ENCODE peak calls at places on chromosomes 2 and 18, in four cellular contexts. C is OCI-LY7, O is neuronal stem cell, X is A673. P is an unnamed sample.

GRCh38 chr2:193963472-193964119 is 1693.4 kb upstream of the SLC39A10 start:
- DNase-seq in X (peak; percentile 78), O (no peak), C (peak; percentile 13), P (peak; percentile 1)

GRCh38 chr2:225534697-225535096 is 135.2 kb downstream of the NYAP2 start:
- DNase-seq in C (no peak), O (no peak), X (no peak), P (no peak)

GRCh38 chr2:199696048-199696447 is 154.9 kb downstream of the FTCDNL1 start:
- DNase-seq in C (no peak), X (no peak), O (no peak), P (no peak)

GRCh38 chr2:72141881-72142742 is 5.5 kb downstream of the CYP26B1 start:
- DNase-seq in O (no peak), X (no peak), C (no peak), P (no peak)

GRCh38 chr2:22281033-22281432 is 1103.9 kb upstream of the KLHL29 start:
- DNase-seq in O (no peak), X (no peak), C (no peak), P (peak; percentile 1)

GRCh38 chr18:63505566-63506335 is 29.0 kb downstream of the SERPINB5 start:
- DNase-seq in C (peak; percentile 15), X (peak; percentile 79), O (peak; percentile 30), P (peak; percentile 52)

GRCh38 chr2:64609229-64609994 is 44.3 kb downstream of the SERTAD2 start:
- DNase-seq in C (peak; percentile 66), X (peak; percentile 46), O (no peak), P (peak; percentile 58)

GRCh38 chr2:25720575-25720974 is 47.2 kb upstream of the DTNB start:
- DNase-seq in O (no peak), X (no peak), C (no peak), P (no peak)

GRCh38 chr2:196184919-196185318 is 13.5 kb upstream of the STK17B start:
- DNase-seq in C (no peak), O (no peak), X (no peak), P (no peak)

GRCh38 chr2:8677646-8678592 is 3.9 kb upstream of the ID2 start:
- DNase-seq in O (peak; percentile 58), X (peak; percentile 86), C (peak; percentile 41), P (peak; percentile 52)

GRCh38 chr2:200786826-200787225 is 24.9 kb upstream of the BZW1 start:
- DNase-seq in O (no peak), C (no peak), X (no peak), P (no peak)

GRCh38 chr2:218259099-218259921 is 1.5 kb upstream of the GPBAR1 start:
- DNase-seq in O (no peak), X (no peak), C (no peak), P (no peak)

GRCh38 chr2:193837368-193837767 is 1642.6 kb upstream of the TMEFF2 start:
- DNase-seq in C (no peak), X (no peak), O (no peak), P (no peak)

GRCh38 chr2:106189764-106190468 is 4.2 kb downstream of the UXS1 start:
- DNase-seq in C (no peak), O (no peak), X (no peak), P (no peak)

GRCh38 chr18:36903215-36903928 is 74.4 kb downstream of the KIAA1328 start:
- DNase-seq in C (no peak), X (no peak), O (no peak), P (no peak)

GRCh38 chr2:217520361-217521010 is 482.3 kb downstream of the TNS1 start:
- DNase-seq in O (no peak), X (no peak), C (no peak), P (no peak)

GRCh38 chr2:33272001-33272400 is 204.4 kb upstream of the RASGRP3 start:
- DNase-seq in X (no peak), O (no peak), C (peak; percentile 89), P (no peak)

GRCh38 chr2:225737556-225737955 is 338.0 kb downstream of the NYAP2 start:
- DNase-seq in X (peak; percentile 79), O (no peak), C (no peak), P (no peak)

GRCh38 chr18:2780750-2781149 is 66.1 kb upstream of the EMILIN2 start:
- DNase-seq in O (no peak), C (no peak), X (no peak), P (no peak)

GRCh38 chr2:12797815-12798214 is 81.1 kb downstream of the TRIB2 start:
- DNase-seq in O (no peak), C (no peak), X (peak; percentile 83), P (no peak)

GRCh38 chr18:54444309-54444914 is 86.7 kb downstream of the C18orf54 start:
- DNase-seq in X (peak; percentile 75), C (peak; percentile 40), O (peak; percentile 71), P (peak; percentile 45)

GRCh38 chr2:31383471-31384153 is 30.9 kb downstream of the XDH start:
- DNase-seq in O (no peak), C (no peak), X (no peak), P (no peak)

GRCh38 chr2:86521922-86522321 is 41.3 kb downstream of the CHMP3 start:
- DNase-seq in X (no peak), C (no peak), O (no peak), P (no peak)

GRCh38 chr2:237309011-237309410 is 105.0 kb downstream of the COL6A3 start:
- DNase-seq in C (no peak), X (no peak), O (no peak), P (no peak)

GRCh38 chr18:9068346-9068745 is 34.2 kb upstream of the NDUFV2 start:
- DNase-seq in O (no peak), C (no peak), X (no peak), P (peak; percentile 43)
- H3K4me1 ChIP-seq in O (no peaks in the 10 kb centered on the region), C (peaks cover 74% of the 10 kb centered on the region), X (no peaks in the 10 kb centered on the region), P (no peaks in the 10 kb centered on the region)

DNA sequence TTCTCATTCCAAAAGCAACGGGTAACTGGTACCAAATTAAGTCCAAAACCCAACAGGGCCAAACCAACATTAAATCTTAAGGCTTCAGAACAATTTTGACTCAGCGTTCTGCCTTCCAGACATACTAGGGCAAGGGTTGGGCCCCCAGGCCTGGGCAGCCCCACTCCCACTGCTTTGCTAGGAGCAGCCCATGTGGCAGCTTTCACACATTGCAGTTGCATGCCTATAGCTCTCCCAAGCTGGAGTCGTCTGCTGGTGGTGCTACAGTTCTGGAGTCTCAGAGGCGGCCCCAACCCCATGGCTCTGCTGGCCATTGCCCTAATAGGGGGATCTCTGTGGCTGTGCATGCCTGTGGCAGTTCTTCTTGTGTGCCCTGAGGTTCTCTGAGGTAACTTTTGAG is 37.6 kb upstream of the CD226 start:
- DNase-seq in O (no peak), X (no peak), C (no peak), P (no peak)
- H3K9me3 ChIP-seq in O (no peaks in the 10 kb centered on the region), X (peaks cover 7% of the 10 kb centered on the region), C (no peaks in the 10 kb centered on the region), P (no peaks in the 10 kb centered on the region)

GRCh38 chr2:36361396-36361795 is 5.8 kb downstream of the CRIM1 start:
- DNase-seq in O (no peak), C (no peak), X (no peak), P (no peak)

GRCh38 chr2:36360834-36361233 is 5.3 kb downstream of the CRIM1 start:
- DNase-seq in C (no peak), O (no peak), X (no peak), P (peak; percentile 25)

GRCh38 chr2:36358317-36358659 is 2.7 kb downstream of the CRIM1 start:
- DNase-seq in O (no peak), X (no peak), C (no peak), P (peak; percentile 7)

GRCh38 chr2:36359006-36359580 is 3.5 kb downstream of the CRIM1 start:
- DNase-seq in C (peak; percentile 38), O (no peak), X (peak; percentile 34), P (no peak)

GRCh38 chr2:36360063-36360462 is 4.5 kb downstream of the CRIM1 start:
- DNase-seq in O (no peak), C (no peak), X (no peak), P (no peak)
- H3K36me3 ChIP-seq in O (no peaks in the 10 kb centered on the region), C (no peaks in the 10 kb centered on the region), X (no peaks in the 10 kb centered on the region), P (no peaks in the 10 kb centered on the region)

GRCh38 chr2:229920011-229920781 is 1.6 kb downstream of the TRIP12 start:
- DNase-seq in O (no peak), X (peak; percentile 34), C (peak; percentile 23), P (peak; percentile 29)

GRCh38 chr2:229921892-229922448 is at the start of gene TRIP12:
- DNase-seq in O (peak; percentile 97), X (peak; percentile 98), C (peak; percentile 95), P (peak; percentile 93)

GRCh38 chr2:229917793-229918192 is 4.0 kb downstream of the TRIP12 start:
- DNase-seq in O (no peak), C (no peak), X (no peak), P (no peak)

GRCh38 chr2:229922449-229923386 is at the start of gene FBXO36:
- DNase-seq in O (no peak), C (peak; percentile 91), X (peak; percentile 77), P (peak; percentile 87)

GRCh38 chr2:229921101-229921891 is 513 bp downstream of the TRIP12 start:
- DNase-seq in O (peak; percentile 46), X (peak; percentile 85), C (peak; percentile 31), P (peak; percentile 74)
- H3K4me1 ChIP-seq in O (no peaks in the 10 kb centered on the region), X (no peaks in the 10 kb centered on the region), C (peaks cover 19% of the 10 kb centered on the region), P (peaks cover 4% of the 10 kb centered on the region)

DNA sequence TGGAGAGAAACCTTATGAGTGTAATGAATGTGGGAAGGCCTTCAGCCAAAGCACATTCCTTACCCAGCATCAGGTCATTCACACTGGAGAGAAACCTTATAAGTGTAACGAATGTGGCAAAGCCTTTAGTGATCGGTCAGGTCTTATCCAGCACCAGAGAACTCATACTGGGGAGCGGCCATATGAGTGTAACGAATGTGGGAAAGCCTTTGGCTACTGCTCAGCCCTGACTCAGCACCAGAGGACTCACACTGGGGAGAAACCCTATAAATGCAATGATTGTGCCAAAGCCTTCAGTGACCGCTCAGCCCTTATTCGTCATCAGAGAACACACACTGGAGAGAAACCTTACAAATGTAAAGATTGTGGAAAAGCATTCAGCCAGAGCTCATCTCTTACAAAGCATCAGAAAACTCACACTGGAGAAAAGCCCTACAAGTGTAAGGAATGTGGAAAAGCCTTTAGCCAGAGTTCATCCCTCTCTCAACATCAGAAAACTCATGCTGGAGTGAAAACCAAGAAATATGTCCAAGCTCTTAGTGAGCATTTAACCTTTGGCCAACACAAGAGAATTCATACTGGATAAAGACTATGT is 7.8 kb downstream of the ZNF892 start:
- DNase-seq in C (no peak), O (no peak), X (no peak), P (no peak)
- H3K9me3 ChIP-seq in C (peaks cover 58% of the 10 kb centered on the region), O (peaks cover 58% of the 10 kb centered on the region), X (peaks cover 87% of the 10 kb centered on the region), P (peaks cover 4% of the 10 kb centered on the region)

GRCh38 chr2:230459213-230459612 is 43.2 kb downstream of the SP100 start:
- DNase-seq in O (no peak), X (no peak), C (no peak), P (no peak)
- H3K36me3 ChIP-seq in O (no peaks in the 10 kb centered on the region), X (no peaks in the 10 kb centered on the region), C (peaks cover 75% of the 10 kb centered on the region), P (peaks cover 17% of the 10 kb centered on the region)

DNA sequence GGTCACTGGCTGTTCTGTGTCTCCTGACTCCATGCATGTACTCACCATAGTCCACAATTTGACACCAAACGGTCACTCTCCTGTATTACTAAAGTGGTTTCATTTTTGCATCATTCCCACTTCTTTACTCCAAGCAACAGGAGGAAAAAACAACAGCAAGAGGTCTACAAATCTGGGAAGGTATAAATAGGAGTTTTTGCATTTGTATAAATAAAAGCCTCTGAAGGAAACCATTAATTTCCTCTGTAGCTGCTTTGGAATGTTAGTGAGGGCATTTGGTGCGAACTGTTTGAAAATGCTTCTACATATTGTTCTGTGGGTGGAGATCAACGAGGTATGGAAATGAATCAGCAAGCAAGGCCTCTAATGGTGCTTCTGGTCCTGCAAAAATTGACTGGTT is 148.5 kb upstream of the DLX2 start:
- DNase-seq in C (no peak), O (no peak), X (no peak), P (no peak)
- H3K4me1 ChIP-seq in C (no peaks in the 10 kb centered on the region), O (peaks cover 9% of the 10 kb centered on the region), X (peaks cover 10% of the 10 kb centered on the region), P (peaks cover 2% of the 10 kb centered on the region)